ENCODE peak calls at places on chromosomes 12 and 14, in nine cellular contexts. F, Q, N, B, I, P, S, M and V are unnamed samples.

GRCh38 chr14:33118653-33119052 is 180.0 kb downstream of the NPAS3 start:
- DNase-seq in Q (no peak), S (no peak), I (no peak), B (no peak), P (no peak), N (no peak), F (no peak), M (no peak), V (no peak)

GRCh38 chr14:96039633-96040311 is 610 bp downstream of the C14orf132 start:
- DNase-seq in F (no peak), Q (no peak), M (no peak), P (no peak), I (peak; percentile 14), B (peak; percentile 70), S (no peak), N (no peak), V (no peak)

GRCh38 chr14:33127531-33127930 is 188.9 kb downstream of the NPAS3 start:
- DNase-seq in P (no peak), I (peak; percentile 48), Q (no peak), B (no peak), M (no peak), F (no peak), N (no peak), S (no peak), V (no peak)

GRCh38 chr14:97692084-97692483 is 894.9 kb downstream of the VRK1 start:
- DNase-seq in B (no peak), I (no peak), S (no peak), N (no peak), Q (no peak), P (no peak), M (no peak), F (no peak), V (no peak)

GRCh38 chr12:53324113-53324778 is 2.8 kb upstream of the AAAS start:
- DNase-seq in P (peak; percentile 35), Q (peak; percentile 89), S (peak; percentile 56), F (peak; percentile 88), B (no peak), N (peak; percentile 44), I (no peak), M (no peak), V (no peak)

GRCh38 chr14:99063620-99064225 is 208.3 kb downstream of the BCL11B start:
- DNase-seq in B (no peak), N (no peak), M (no peak), P (no peak), F (no peak), Q (no peak), S (no peak), I (no peak), V (no peak)

GRCh38 chr14:28661171-28661772 is 105.3 kb upstream of the FOXG1 start:
- DNase-seq in B (no peak), N (no peak), Q (no peak), I (no peak), S (no peak), P (no peak), M (no peak), F (no peak), V (no peak)

GRCh38 chr12:124774462-124775167 is 89.0 kb downstream of the SCARB1 start:
- DNase-seq in I (no peak), Q (peak; percentile 48), B (peak; percentile 84), N (peak; percentile 53), P (no peak), S (peak; percentile 100), F (no peak), M (no peak), V (no peak)

GRCh38 chr14:80638620-80639215 is 302.8 kb downstream of the CEP128 start:
- DNase-seq in P (no peak), M (no peak), F (no peak), N (no peak), I (peak; percentile 81), S (no peak), B (no peak), Q (no peak), V (no peak)

GRCh38 chr12:120650249-120650690 is 9.8 kb downstream of the CABP1 start:
- DNase-seq in P (no peak), S (no peak), M (no peak), Q (no peak), I (no peak), B (no peak), N (no peak), F (peak; percentile 49), V (no peak)

GRCh38 chr12:6540181-6540877 is 6.0 kb downstream of the GAPDH start:
- DNase-seq in B (peak; percentile 94), I (peak; percentile 73), F (peak; percentile 92), N (peak; percentile 65), M (no peak), Q (peak; percentile 67), P (peak; percentile 78), S (no peak), V (peak; percentile 98)
- TF ChIP-seq POLR2AphosphoS5 in B (no peak), I (no peak), F (peak; percentile 88), N (no peak), M (no peak), Q (no peak), P (peak; percentile 86), S (no peak), V (peak; percentile 82)

GRCh38 chr14:58331111-58331510 is 32.8 kb downstream of the ARID4A start:
- DNase-seq in M (no peak), F (peak; percentile 80), S (peak; percentile 68), Q (peak; percentile 93), I (peak; percentile 98), N (peak; percentile 25), P (peak; percentile 87), B (peak; percentile 92), V (peak; percentile 94)
- TF ChIP-seq POLR2AphosphoS5 in M (no peak), F (no peak), S (peak; percentile 47), Q (peak; percentile 32), I (no peak), N (no peak), P (no peak), B (no peak), V (peak; percentile 70)

DNA sequence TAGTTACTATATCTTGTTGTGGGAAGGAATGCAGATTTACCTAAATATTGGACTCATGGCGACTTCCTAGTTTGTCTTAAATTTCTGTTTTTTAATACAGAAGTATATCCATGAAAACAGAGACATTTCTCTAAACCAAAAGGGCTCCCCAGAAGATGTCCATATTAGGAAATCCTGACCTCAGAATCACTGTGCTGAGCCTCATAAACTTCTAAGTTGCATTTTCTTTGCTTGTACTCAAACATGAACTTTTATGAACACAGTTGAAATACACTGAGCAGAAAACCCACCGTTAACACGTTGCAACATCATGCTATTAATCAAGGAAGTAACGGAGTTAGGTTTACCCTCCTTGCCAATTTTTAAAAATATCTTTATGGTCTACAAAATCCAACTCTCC is 42.9 kb upstream of the NR2C1 start:
- DNase-seq in Q (no peak), N (no peak), I (no peak), F (no peak), M (no peak), P (no peak), B (no peak), S (no peak), V (no peak)
- TF ChIP-seq POLR2AphosphoS5 in Q (no peak), N (no peak), I (no peak), F (no peak), M (no peak), P (no peak), B (no peak), S (no peak), V (no peak)

GRCh38 chr14:90483117-90483516 is 86.3 kb downstream of the CALM1 start:
- DNase-seq in Q (no peak), S (no peak), M (no peak), F (no peak), B (no peak), P (no peak), I (no peak), N (no peak), V (no peak)
- TF ChIP-seq POLR2AphosphoS5 in Q (no peak), S (no peak), M (no peak), F (no peak), B (no peak), P (no peak), I (no peak), N (no peak), V (no peak)

DNA sequence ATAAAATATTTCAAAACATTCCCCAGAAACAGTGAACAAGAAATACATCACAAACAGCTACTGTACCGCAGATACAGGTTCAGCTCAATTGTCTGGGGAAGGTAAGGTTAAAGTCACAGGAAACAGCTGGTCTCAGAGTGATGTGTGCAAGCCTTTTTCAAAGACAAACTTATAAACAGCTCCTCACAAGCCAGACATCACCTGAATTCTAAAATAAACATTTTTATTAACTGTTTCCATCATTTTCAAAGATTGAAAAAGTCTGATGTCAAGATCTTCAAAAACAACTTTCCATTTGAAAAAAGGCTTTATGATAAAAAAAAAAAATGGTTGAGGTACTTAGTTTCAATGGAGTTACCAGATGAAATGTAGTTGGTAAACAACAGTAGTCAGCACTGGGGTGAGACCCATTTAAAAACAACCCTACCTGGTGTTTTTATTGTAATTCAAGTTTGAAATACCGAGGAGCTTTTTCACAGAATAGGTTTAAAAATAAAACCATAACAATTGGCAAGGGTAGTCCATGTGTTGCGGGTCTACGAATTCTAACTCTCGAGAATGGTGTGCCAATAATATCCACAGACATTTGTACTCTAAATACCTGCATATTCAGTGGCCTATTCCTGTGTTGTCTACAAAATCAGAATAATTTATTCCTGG is 3.9 kb downstream of the BTG1 start:
- DNase-seq in F (no peak), Q (no peak), I (peak; percentile 90), M (no peak), S (no peak), N (no peak), P (no peak), B (no peak), V (no peak)
- TF ChIP-seq POLR2AphosphoS5 in F (no peak), Q (no peak), I (no peak), M (no peak), S (peak; percentile 81), N (peak; percentile 72), P (no peak), B (no peak), V (no peak)

GRCh38 chr12:52036587-52037171 is 14.6 kb upstream of the NR4A1 start:
- DNase-seq in Q (peak; percentile 54), S (no peak), B (peak; percentile 97), I (peak; percentile 66), F (peak; percentile 93), P (peak; percentile 94), N (peak; percentile 65), M (no peak), V (no peak)

GRCh38 chr12:52035926-52036325 is 15.3 kb upstream of the NR4A1 start:
- DNase-seq in M (no peak), B (no peak), I (no peak), S (no peak), F (no peak), P (no peak), N (no peak), Q (no peak), V (no peak)

GRCh38 chr12:52037248-52037861 is 13.9 kb upstream of the NR4A1 start:
- DNase-seq in B (peak; percentile 94), S (no peak), I (no peak), M (no peak), P (peak; percentile 54), F (peak; percentile 84), N (no peak), Q (no peak), V (no peak)

GRCh38 chr12:52041032-52041431 is 10.2 kb upstream of the NR4A1 start:
- DNase-seq in S (no peak), F (no peak), Q (no peak), P (no peak), N (no peak), M (no peak), I (no peak), B (no peak), V (no peak)

DNA sequence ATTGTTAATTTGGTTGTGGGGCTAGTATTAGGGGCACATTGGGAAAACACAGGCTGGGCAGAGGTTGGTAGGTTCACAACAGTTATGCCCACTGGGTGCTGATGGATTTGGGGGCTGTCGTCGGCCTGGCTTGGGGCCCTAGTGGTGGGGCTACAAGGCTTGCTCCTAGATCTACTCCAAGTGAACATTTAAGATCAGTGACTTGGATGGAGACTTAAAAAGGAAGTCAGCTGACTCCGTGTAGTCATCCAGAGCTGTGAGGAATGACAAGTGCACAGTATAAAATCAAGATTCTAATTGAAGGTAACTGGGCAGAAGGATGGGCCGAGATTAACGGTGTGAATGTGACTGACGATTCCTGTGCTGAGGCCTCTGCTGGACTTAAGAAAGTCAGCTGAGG is 12.8 kb upstream of the NR4A1 start:
- DNase-seq in P (no peak), F (no peak), I (peak; percentile 30), S (no peak), N (no peak), Q (no peak), B (no peak), M (no peak), V (no peak)
- TF ChIP-seq POLR2AphosphoS5 in P (no peak), F (no peak), I (no peak), S (no peak), N (no peak), Q (no peak), B (peak; percentile 31), M (no peak), V (peak; percentile 78)